ENCODE peak calls at places on chromosome 22, in seven cellular contexts. Q is hippocampal formation, G is NCI-H2081, O is colonic mucosa, S is myocyte, Y is hepatic stellate cell, H is uterus. W is an unnamed sample.
A peak's percentile ranks its signal among the peaks of the same experiment; 100 is the strongest.

GRCh38 chr22:20095521-20095920 is 15.5 kb downstream of the DGCR8 start:
- DNase-seq in H (no peak), O (no peak), Y (no peak), G (no peak), Q (no peak), S (no peak), W (no peak)

GRCh38 chr22:42876041-42876440 is 19.0 kb upstream of the ARFGAP3 start:
- DNase-seq in H (no peak), Q (no peak), S (no peak), O (no peak), G (no peak), Y (no peak), W (no peak)

GRCh38 chr22:44550666-44551491 is 52.8 kb upstream of the RTL6 start:
- DNase-seq in S (peak; percentile 81), H (peak; percentile 81), O (peak; percentile 63), Q (no peak), G (no peak), Y (peak; percentile 92), W (peak; percentile 83)

GRCh38 chr22:46576556-46577351 is 39.3 kb upstream of the CELSR1 start:
- DNase-seq in O (no peak), H (no peak), Q (no peak), G (peak; percentile 37), Y (peak; percentile 83), S (peak; percentile 65), W (no peak)

GRCh38 chr22:43860126-43860525 is 2.2 kb downstream of the SULT4A1 start:
- DNase-seq in Y (no peak), G (no peak), Q (no peak), O (no peak), S (peak; percentile 14), H (no peak), W (no peak)

GRCh38 chr22:46061431-46062231 is 84.7 kb upstream of the WNT7B start:
- DNase-seq in Y (no peak), O (no peak), G (no peak), S (no peak), H (peak; percentile 19), Q (no peak), W (no peak)

GRCh38 chr22:36795633-36796032 is 19.7 kb upstream of the IFT27 start:
- DNase-seq in O (no peak), Y (no peak), Q (no peak), G (no peak), S (no peak), H (no peak), W (no peak)

GRCh38 chr22:37202706-37203105 is 9.6 kb downstream of the SSTR3 start:
- DNase-seq in H (no peak), G (no peak), O (no peak), Y (no peak), Q (no peak), S (no peak), W (no peak)

GRCh38 chr22:44822479-44822878 is 70.1 kb downstream of the ARHGAP8 start:
- DNase-seq in O (no peak), H (no peak), Q (no peak), Y (no peak), G (no peak), S (no peak), W (no peak)

GRCh38 chr22:38432264-38432663 is 22.7 kb downstream of the KCNJ4 start:
- DNase-seq in O (no peak), G (no peak), S (no peak), Q (no peak), H (no peak), Y (no peak), W (no peak)

GRCh38 chr22:17944205-17944725 is 80.1 kb downstream of the MICAL3 start:
- DNase-seq in G (no peak), O (no peak), H (no peak), Y (no peak), S (no peak), Q (peak; percentile 24), W (no peak)

GRCh38 chr22:20117656-20118571 is 888 bp upstream of the TRMT2A start:
- DNase-seq in Q (no peak), Y (peak; percentile 49), S (peak; percentile 28), O (no peak), H (no peak), G (no peak), W (no peak)

GRCh38 chr22:30283342-30283741 is 6.0 kb downstream of the CASTOR1 start:
- DNase-seq in Y (no peak), O (no peak), H (no peak), Q (no peak), G (no peak), S (no peak), W (no peak)

GRCh38 chr22:36221799-36222751 is 17.3 kb downstream of the APOL2 start:
- DNase-seq in S (no peak), H (no peak), Y (no peak), O (peak; percentile 41), G (peak; percentile 37), Q (peak; percentile 7), W (peak; percentile 16)

GRCh38 chr22:29574762-29575450 is 6.0 kb downstream of the NIPSNAP1 start:
- DNase-seq in S (no peak), Y (no peak), O (no peak), H (no peak), Q (no peak), G (no peak), W (no peak)

GRCh38 chr22:20246368-20247009 is 21.6 kb downstream of the RTN4R start:
- DNase-seq in G (no peak), S (no peak), O (no peak), Q (no peak), Y (no peak), H (no peak), W (no peak)

GRCh38 chr22:45210577-45211431 is 29.9 kb downstream of the KIAA0930 start:
- DNase-seq in O (no peak), G (no peak), H (no peak), Q (no peak), Y (no peak), S (no peak), W (no peak)

W was measured in SJSA1.